ENCODE peak calls at places on chromosome 4, in ten cellular contexts. One of them, this sample, is unnamed.

GRCh38 chr4:19224820-19225219 is 1026.9 kb upstream of the SLIT2 start:
- DNase-seq in substantia nigra: no peak
- DNase-seq in hepatocyte: peak
- DNase-seq in GM06990: no peak
- DNase-seq in testis: no peak
- DNase-seq in GM12864: no peak
- DNase-seq in NCI-H82: peak
- DNase-seq in RCC 7860: peak
- DNase-seq in ovary: no peak
- DNase-seq in activated T-cell treated with anti-CD3 and anti-CD28 coated beads, Interleukin-2, amount 50 U/mL, for 48 hours: no peak
- DNase-seq in this sample: no peak

GRCh38 chr4:75717332-75717873 is 7.0 kb upstream of the USO1 start:
- DNase-seq in substantia nigra: no peak
- DNase-seq in hepatocyte: no peak
- DNase-seq in GM06990: no peak
- DNase-seq in testis: no peak
- DNase-seq in GM12864: no peak
- DNase-seq in NCI-H82: no peak
- DNase-seq in RCC 7860: no peak
- DNase-seq in ovary: no peak
- DNase-seq in activated T-cell treated with anti-CD3 and anti-CD28 coated beads, Interleukin-2, amount 50 U/mL, for 48 hours: no peak
- DNase-seq in this sample: no peak

GRCh38 chr4:186225848-186226247 is 1.5 kb upstream of the KLKB1 start:
- DNase-seq in substantia nigra: no peak
- DNase-seq in hepatocyte: no peak
- DNase-seq in GM06990: no peak
- DNase-seq in testis: no peak
- DNase-seq in GM12864: no peak
- DNase-seq in NCI-H82: no peak
- DNase-seq in RCC 7860: no peak
- DNase-seq in ovary: no peak
- DNase-seq in activated T-cell treated with anti-CD3 and anti-CD28 coated beads, Interleukin-2, amount 50 U/mL, for 48 hours: no peak
- DNase-seq in this sample: no peak

GRCh38 chr4:40502220-40502619 is 127.4 kb downstream of the RBM47 start:
- DNase-seq in substantia nigra: no peak
- DNase-seq in hepatocyte: no peak
- DNase-seq in GM06990: no peak
- DNase-seq in testis: no peak
- DNase-seq in GM12864: no peak
- DNase-seq in NCI-H82: no peak
- DNase-seq in RCC 7860: no peak
- DNase-seq in ovary: no peak
- DNase-seq in activated T-cell treated with anti-CD3 and anti-CD28 coated beads, Interleukin-2, amount 50 U/mL, for 48 hours: no peak
- DNase-seq in this sample: no peak

GRCh38 chr4:27702710-27703431 is 842.2 kb downstream of the STIM2 start:
- DNase-seq in substantia nigra: no peak
- DNase-seq in hepatocyte: peak
- DNase-seq in GM06990: no peak
- DNase-seq in testis: no peak
- DNase-seq in GM12864: no peak
- DNase-seq in NCI-H82: peak
- DNase-seq in RCC 7860: no peak
- DNase-seq in ovary: no peak
- DNase-seq in activated T-cell treated with anti-CD3 and anti-CD28 coated beads, Interleukin-2, amount 50 U/mL, for 48 hours: no peak
- DNase-seq in this sample: no peak

GRCh38 chr4:128565565-128566186 is 243.8 kb upstream of the JADE1 start:
- DNase-seq in substantia nigra: peak
- DNase-seq in hepatocyte: peak
- DNase-seq in GM06990: no peak
- DNase-seq in testis: peak
- DNase-seq in GM12864: no peak
- DNase-seq in NCI-H82: peak
- DNase-seq in RCC 7860: no peak
- DNase-seq in ovary: peak
- DNase-seq in activated T-cell treated with anti-CD3 and anti-CD28 coated beads, Interleukin-2, amount 50 U/mL, for 48 hours: peak
- DNase-seq in this sample: peak

GRCh38 chr4:7793186-7793585 is 146.5 kb downstream of the AFAP1 start:
- DNase-seq in substantia nigra: no peak
- DNase-seq in hepatocyte: no peak
- DNase-seq in GM06990: no peak
- DNase-seq in testis: no peak
- DNase-seq in GM12864: peak
- DNase-seq in NCI-H82: no peak
- DNase-seq in RCC 7860: no peak
- DNase-seq in ovary: no peak
- DNase-seq in activated T-cell treated with anti-CD3 and anti-CD28 coated beads, Interleukin-2, amount 50 U/mL, for 48 hours: no peak
- DNase-seq in this sample: no peak

GRCh38 chr4:38523524-38524448 is 140.2 kb upstream of the KLF3 start:
- DNase-seq in substantia nigra: peak
- DNase-seq in hepatocyte: no peak
- DNase-seq in GM06990: peak
- DNase-seq in testis: no peak
- DNase-seq in GM12864: peak
- DNase-seq in NCI-H82: no peak
- DNase-seq in RCC 7860: no peak
- DNase-seq in ovary: no peak
- DNase-seq in activated T-cell treated with anti-CD3 and anti-CD28 coated beads, Interleukin-2, amount 50 U/mL, for 48 hours: peak
- DNase-seq in this sample: no peak

GRCh38 chr4:160772668-160773067 is 1391.1 kb downstream of the FSTL5 start:
- DNase-seq in substantia nigra: no peak
- DNase-seq in hepatocyte: no peak
- DNase-seq in GM06990: no peak
- DNase-seq in testis: no peak
- DNase-seq in GM12864: no peak
- DNase-seq in NCI-H82: no peak
- DNase-seq in RCC 7860: no peak
- DNase-seq in ovary: no peak
- DNase-seq in activated T-cell treated with anti-CD3 and anti-CD28 coated beads, Interleukin-2, amount 50 U/mL, for 48 hours: no peak
- DNase-seq in this sample: no peak

GRCh38 chr4:154506253-154506652 is 14.7 kb upstream of the DCHS2 start:
- DNase-seq in substantia nigra: no peak
- DNase-seq in hepatocyte: peak
- DNase-seq in GM06990: no peak
- DNase-seq in testis: no peak
- DNase-seq in GM12864: no peak
- DNase-seq in NCI-H82: peak
- DNase-seq in RCC 7860: no peak
- DNase-seq in ovary: no peak
- DNase-seq in activated T-cell treated with anti-CD3 and anti-CD28 coated beads, Interleukin-2, amount 50 U/mL, for 48 hours: no peak
- DNase-seq in this sample: no peak

GRCh38 chr4:84258905-84259830 is 239.9 kb downstream of the NKX6-1 start:
- DNase-seq in substantia nigra: no peak
- DNase-seq in hepatocyte: peak
- DNase-seq in GM06990: peak
- DNase-seq in testis: no peak
- DNase-seq in GM12864: no peak
- DNase-seq in NCI-H82: peak
- DNase-seq in RCC 7860: peak
- DNase-seq in ovary: no peak
- DNase-seq in activated T-cell treated with anti-CD3 and anti-CD28 coated beads, Interleukin-2, amount 50 U/mL, for 48 hours: no peak
- DNase-seq in this sample: no peak

GRCh38 chr4:155541716-155542115 is 124.9 kb upstream of the GUCY1A1 start:
- DNase-seq in substantia nigra: no peak
- DNase-seq in hepatocyte: no peak
- DNase-seq in GM06990: no peak
- DNase-seq in testis: no peak
- DNase-seq in GM12864: no peak
- DNase-seq in NCI-H82: no peak
- DNase-seq in RCC 7860: no peak
- DNase-seq in ovary: no peak
- DNase-seq in activated T-cell treated with anti-CD3 and anti-CD28 coated beads, Interleukin-2, amount 50 U/mL, for 48 hours: no peak
- DNase-seq in this sample: no peak

GRCh38 chr4:119823891-119824290 is 195.3 kb upstream of the PDE5A start:
- DNase-seq in substantia nigra: no peak
- DNase-seq in hepatocyte: no peak
- DNase-seq in GM06990: no peak
- DNase-seq in testis: no peak
- DNase-seq in GM12864: no peak
- DNase-seq in NCI-H82: no peak
- DNase-seq in RCC 7860: no peak
- DNase-seq in ovary: no peak
- DNase-seq in activated T-cell treated with anti-CD3 and anti-CD28 coated beads, Interleukin-2, amount 50 U/mL, for 48 hours: no peak
- DNase-seq in this sample: no peak

GRCh38 chr4:30717208-30718020 is 2.8 kb upstream of the PCDH7 start:
- DNase-seq in substantia nigra: peak
- DNase-seq in hepatocyte: peak
- DNase-seq in GM06990: peak
- DNase-seq in testis: peak
- DNase-seq in GM12864: no peak
- DNase-seq in NCI-H82: peak
- DNase-seq in RCC 7860: peak
- DNase-seq in ovary: peak
- DNase-seq in activated T-cell treated with anti-CD3 and anti-CD28 coated beads, Interleukin-2, amount 50 U/mL, for 48 hours: peak
- DNase-seq in this sample: peak

GRCh38 chr4:3683077-3683743 is 83.0 kb upstream of the ADRA2C start:
- DNase-seq in substantia nigra: no peak
- DNase-seq in hepatocyte: no peak
- DNase-seq in GM06990: no peak
- DNase-seq in testis: no peak
- DNase-seq in GM12864: no peak
- DNase-seq in NCI-H82: no peak
- DNase-seq in RCC 7860: no peak
- DNase-seq in ovary: no peak
- DNase-seq in activated T-cell treated with anti-CD3 and anti-CD28 coated beads, Interleukin-2, amount 50 U/mL, for 48 hours: no peak
- DNase-seq in this sample: peak

GRCh38 chr4:61533140-61533539 is 333.0 kb downstream of the ADGRL3 start:
- DNase-seq in substantia nigra: no peak
- DNase-seq in hepatocyte: no peak
- DNase-seq in GM06990: no peak
- DNase-seq in testis: no peak
- DNase-seq in GM12864: no peak
- DNase-seq in NCI-H82: no peak
- DNase-seq in RCC 7860: peak
- DNase-seq in ovary: no peak
- DNase-seq in activated T-cell treated with anti-CD3 and anti-CD28 coated beads, Interleukin-2, amount 50 U/mL, for 48 hours: no peak
- DNase-seq in this sample: no peak

GRCh38 chr4:52646096-52646495 is 13.0 kb downstream of the USP46 start:
- DNase-seq in substantia nigra: no peak
- DNase-seq in hepatocyte: no peak
- DNase-seq in GM06990: no peak
- DNase-seq in testis: no peak
- DNase-seq in GM12864: no peak
- DNase-seq in NCI-H82: no peak
- DNase-seq in RCC 7860: no peak
- DNase-seq in ovary: no peak
- DNase-seq in activated T-cell treated with anti-CD3 and anti-CD28 coated beads, Interleukin-2, amount 50 U/mL, for 48 hours: no peak
- DNase-seq in this sample: no peak

GRCh38 chr4:7973545-7973981 is 33.9 kb upstream of the AFAP1 start:
- DNase-seq in substantia nigra: peak
- DNase-seq in hepatocyte: no peak
- DNase-seq in GM06990: no peak
- DNase-seq in testis: no peak
- DNase-seq in GM12864: no peak
- DNase-seq in NCI-H82: no peak
- DNase-seq in RCC 7860: peak
- DNase-seq in ovary: no peak
- DNase-seq in activated T-cell treated with anti-CD3 and anti-CD28 coated beads, Interleukin-2, amount 50 U/mL, for 48 hours: peak
- DNase-seq in this sample: no peak

GRCh38 chr4:63017300-63017699 is 1392.0 kb downstream of the TECRL start:
- DNase-seq in substantia nigra: no peak
- DNase-seq in hepatocyte: no peak
- DNase-seq in GM06990: no peak
- DNase-seq in testis: no peak
- DNase-seq in GM12864: no peak
- DNase-seq in NCI-H82: no peak
- DNase-seq in RCC 7860: no peak
- DNase-seq in ovary: no peak
- DNase-seq in activated T-cell treated with anti-CD3 and anti-CD28 coated beads, Interleukin-2, amount 50 U/mL, for 48 hours: no peak
- DNase-seq in this sample: no peak

GRCh38 chr4:29541757-29542156 is 1178.4 kb upstream of the PCDH7 start:
- DNase-seq in substantia nigra: no peak
- DNase-seq in hepatocyte: no peak
- DNase-seq in GM06990: no peak
- DNase-seq in testis: no peak
- DNase-seq in GM12864: no peak
- DNase-seq in NCI-H82: no peak
- DNase-seq in RCC 7860: no peak
- DNase-seq in ovary: no peak
- DNase-seq in activated T-cell treated with anti-CD3 and anti-CD28 coated beads, Interleukin-2, amount 50 U/mL, for 48 hours: no peak
- DNase-seq in this sample: no peak

GRCh38 chr4:88661724-88662123 is 35.9 kb downstream of the NAP1L5 start:
- DNase-seq in substantia nigra: no peak
- DNase-seq in hepatocyte: peak
- DNase-seq in GM06990: no peak
- DNase-seq in testis: no peak
- DNase-seq in GM12864: no peak
- DNase-seq in NCI-H82: no peak
- DNase-seq in RCC 7860: no peak
- DNase-seq in ovary: no peak
- DNase-seq in activated T-cell treated with anti-CD3 and anti-CD28 coated beads, Interleukin-2, amount 50 U/mL, for 48 hours: no peak
- DNase-seq in this sample: no peak

GRCh38 chr4:151835467-151835866 is 74.7 kb upstream of the GATB start:
- DNase-seq in substantia nigra: no peak
- DNase-seq in hepatocyte: no peak
- DNase-seq in GM06990: peak
- DNase-seq in testis: no peak
- DNase-seq in GM12864: no peak
- DNase-seq in NCI-H82: no peak
- DNase-seq in RCC 7860: no peak
- DNase-seq in ovary: no peak
- DNase-seq in activated T-cell treated with anti-CD3 and anti-CD28 coated beads, Interleukin-2, amount 50 U/mL, for 48 hours: no peak
- DNase-seq in this sample: no peak

GRCh38 chr4:180542445-180543100 is 1700.6 kb upstream of the TENM3 start:
- DNase-seq in substantia nigra: no peak
- DNase-seq in hepatocyte: peak
- DNase-seq in GM06990: no peak
- DNase-seq in testis: no peak
- DNase-seq in GM12864: no peak
- DNase-seq in NCI-H82: no peak
- DNase-seq in RCC 7860: no peak
- DNase-seq in ovary: no peak
- DNase-seq in activated T-cell treated with anti-CD3 and anti-CD28 coated beads, Interleukin-2, amount 50 U/mL, for 48 hours: no peak
- DNase-seq in this sample: no peak

GRCh38 chr4:172142331-172142738 is 329.1 kb downstream of the GALNTL6 start:
- DNase-seq in substantia nigra: no peak
- DNase-seq in hepatocyte: no peak
- DNase-seq in GM06990: no peak
- DNase-seq in testis: no peak
- DNase-seq in GM12864: no peak
- DNase-seq in NCI-H82: no peak
- DNase-seq in RCC 7860: peak
- DNase-seq in ovary: no peak
- DNase-seq in activated T-cell treated with anti-CD3 and anti-CD28 coated beads, Interleukin-2, amount 50 U/mL, for 48 hours: no peak
- DNase-seq in this sample: no peak

GRCh38 chr4:101279377-101279871 is 67.9 kb downstream of the PPP3CA start:
- DNase-seq in substantia nigra: no peak
- DNase-seq in hepatocyte: peak
- DNase-seq in GM06990: peak
- DNase-seq in testis: peak
- DNase-seq in GM12864: no peak
- DNase-seq in NCI-H82: no peak
- DNase-seq in RCC 7860: peak
- DNase-seq in ovary: peak
- DNase-seq in activated T-cell treated with anti-CD3 and anti-CD28 coated beads, Interleukin-2, amount 50 U/mL, for 48 hours: no peak
- DNase-seq in this sample: peak

This sample was measured in sigmoid colon.